ENCODE peak calls at places on chromosomes 6 and 20, in seven cellular contexts. T is gastrocnemius medialis, N is sigmoid colon, W is breast epithelium, R is tibial artery, E is heart right ventricle, G is mucosa of descending colon. L is an unnamed sample.

GRCh38 chr20:17661121-17661744 is 20.8 kb downstream of the RRBP1 start:
- DNase-seq in T (no peak), N (peak; percentile 55), W (no peak), R (peak; percentile 20), E (no peak), G (no peak), L (peak; percentile 50)

GRCh38 chr6:134594881-134595280 is 277.0 kb upstream of the SGK1 start:
- DNase-seq in T (no peak), N (no peak), W (no peak), R (no peak), E (no peak), G (no peak), L (no peak)

GRCh38 chr6:130362128-130362527 is 3.7 kb upstream of the TMEM200A start:
- DNase-seq in T (no peak), N (no peak), W (no peak), R (no peak), E (no peak), G (no peak), L (no peak)

GRCh38 chr6:150435360-150435759 is 66.5 kb downstream of the IYD start:
- DNase-seq in T (no peak), N (no peak), W (no peak), R (no peak), E (no peak), G (no peak), L (no peak)

GRCh38 chr20:37841991-37842390 is 60.9 kb upstream of the VSTM2L start:
- DNase-seq in T (no peak), N (no peak), W (no peak), R (no peak), E (no peak), G (no peak), L (no peak)

GRCh38 chr6:13811627-13812358 is 2.6 kb downstream of the MCUR1 start:
- DNase-seq in T (no peak), N (no peak), W (no peak), R (no peak), E (no peak), G (peak; percentile 39), L (no peak)

GRCh38 chr6:24845578-24845977 is 46.9 kb upstream of the ARMH2 start:
- DNase-seq in T (no peak), N (no peak), W (no peak), R (no peak), E (no peak), G (no peak), L (no peak)

GRCh38 chr6:85077098-85077497 is 312.7 kb upstream of the TBX18 start:
- DNase-seq in T (no peak), N (no peak), W (no peak), R (no peak), E (no peak), G (no peak), L (no peak)

GRCh38 chr6:28695671-28696537 is 170.2 kb downstream of the GPX5 start:
- DNase-seq in T (no peak), N (no peak), W (no peak), R (no peak), E (no peak), G (no peak), L (no peak)

GRCh38 chr6:13742961-13743735 is 31.5 kb upstream of the RANBP9 start:
- DNase-seq in T (no peak), N (no peak), W (no peak), R (no peak), E (no peak), G (no peak), L (no peak)

GRCh38 chr6:119541132-119541905 is 191.8 kb upstream of the MAN1A1 start:
- DNase-seq in T (no peak), N (no peak), W (no peak), R (no peak), E (no peak), G (no peak), L (no peak)

GRCh38 chr6:43096451-43097097 is 20.5 kb downstream of the PTK7 start:
- DNase-seq in T (no peak), N (no peak), W (peak; percentile 63), R (no peak), E (no peak), G (no peak), L (no peak)

GRCh38 chr6:2810092-2810671 is 31.5 kb downstream of the SERPINB1 start:
- DNase-seq in T (no peak), N (no peak), W (no peak), R (no peak), E (no peak), G (no peak), L (no peak)

GRCh38 chr6:144338951-144339681 is 54.0 kb downstream of the UTRN start:
- DNase-seq in T (no peak), N (no peak), W (no peak), R (no peak), E (no peak), G (no peak), L (no peak)

GRCh38 chr6:132007474-132008190 is 56.5 kb upstream of the CCN2 start:
- DNase-seq in T (no peak), N (no peak), W (no peak), R (no peak), E (no peak), G (no peak), L (no peak)

GRCh38 chr6:132000296-132000695 is 49.1 kb upstream of the CCN2 start:
- DNase-seq in T (no peak), N (no peak), W (no peak), R (no peak), E (no peak), G (no peak), L (no peak)

GRCh38 chr6:132003516-132004178 is 52.5 kb upstream of the CCN2 start:
- DNase-seq in T (no peak), N (no peak), W (no peak), R (no peak), E (no peak), G (no peak), L (no peak)

GRCh38 chr6:132005177-132005576 is 54.0 kb upstream of the CCN2 start:
- DNase-seq in T (no peak), N (no peak), W (no peak), R (no peak), E (no peak), G (no peak), L (no peak)

GRCh38 chr6:132004668-132005067 is 53.5 kb upstream of the CCN2 start:
- DNase-seq in T (no peak), N (no peak), W (no peak), R (no peak), E (no peak), G (no peak), L (no peak)
- H3K4me3 ChIP-seq in T (no peak overlapping the region), N (no peak overlapping the region), W (no peak overlapping the region), R (no peak overlapping the region), E (no peak overlapping the region), G (no peak overlapping the region), L (no peak overlapping the region)

GRCh38 chr20:9710685-9711084 is 128.2 kb downstream of the PAK5 start:
- DNase-seq in T (no peak), N (no peak), W (no peak), R (no peak), E (no peak), G (no peak), L (no peak)

GRCh38 chr20:9711872-9712271 is 127.0 kb downstream of the PAK5 start:
- DNase-seq in T (no peak), N (no peak), W (no peak), R (no peak), E (no peak), G (no peak), L (no peak)

DNA sequence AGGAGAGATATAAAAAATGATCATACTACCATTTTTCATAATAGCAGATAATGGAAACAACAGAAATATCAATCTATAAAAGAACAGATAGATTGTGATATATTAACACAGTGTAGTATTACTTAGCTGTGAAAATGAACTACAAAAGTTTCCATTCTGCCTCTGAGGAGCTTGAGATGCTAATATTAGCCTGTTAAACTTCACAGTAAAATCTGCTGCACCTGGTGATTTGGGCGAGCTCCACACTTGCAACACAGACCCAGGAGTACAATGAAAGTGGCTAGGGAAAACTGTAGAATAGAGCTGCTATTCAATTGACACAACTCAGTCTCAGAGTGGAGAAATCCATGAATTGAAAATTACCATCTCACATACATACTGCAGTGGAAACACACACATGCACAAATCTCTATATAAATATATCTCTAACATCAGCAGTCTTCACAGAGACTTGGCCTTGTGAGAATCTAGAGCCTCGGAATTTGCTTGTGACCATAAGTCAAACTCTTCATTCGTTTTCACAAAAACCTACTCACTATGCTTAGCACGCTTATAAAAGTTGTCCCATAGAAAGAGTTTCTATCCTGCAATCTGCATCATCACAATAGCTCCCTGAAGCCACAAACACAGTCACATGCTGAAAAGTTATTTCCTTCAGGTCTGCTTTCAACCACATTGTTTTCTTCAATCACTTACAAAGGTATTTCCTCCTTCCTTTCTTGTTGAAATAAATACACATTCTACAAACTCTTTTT is 133.0 kb downstream of the PAK5 start:
- DNase-seq in T (no peak), N (no peak), W (no peak), R (no peak), E (no peak), G (no peak), L (no peak)
- TF ChIP-seq CTCF in T (no peak), N (no peak), W (no peak), R (no peak), E (no peak), G (no peak), L (no peak)

DNA sequence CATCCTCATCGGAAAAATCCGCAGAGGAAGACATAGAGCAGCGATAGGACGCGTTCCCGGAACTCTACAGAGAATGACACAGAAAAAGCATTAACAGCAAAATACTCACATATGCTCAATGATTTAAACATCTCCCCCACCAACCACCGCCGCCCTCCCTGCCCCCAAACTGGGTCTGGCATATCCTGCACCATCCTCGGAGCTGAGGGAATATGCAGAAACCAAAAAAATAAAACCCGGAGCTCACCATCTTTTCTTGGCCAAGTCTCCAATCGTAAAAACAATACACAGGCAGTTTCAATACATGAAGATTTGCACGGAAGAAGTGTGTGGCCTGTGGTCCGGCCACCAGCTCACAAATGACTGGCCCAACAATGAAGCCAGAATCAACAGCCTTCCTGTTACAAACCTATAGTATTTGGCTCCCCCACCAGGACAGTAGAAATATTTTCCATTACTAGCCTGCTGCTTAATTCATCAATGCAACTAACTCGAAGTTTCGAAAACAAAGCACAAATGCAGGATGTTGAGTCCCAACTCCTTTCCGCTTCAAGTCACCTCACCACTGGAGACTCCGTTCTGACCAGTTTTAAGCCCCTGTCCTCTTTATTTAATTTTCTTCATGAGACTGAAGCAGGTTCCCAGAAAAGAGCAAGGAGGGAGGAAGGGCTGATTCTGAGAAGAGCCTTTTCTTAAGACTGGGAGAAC is 103.2 kb upstream of the BEND6 start:
- DNase-seq in T (peak; percentile 49), N (peak; percentile 77), W (no peak), R (peak; percentile 42), E (no peak), G (no peak), L (no peak)
- H3K4me3 ChIP-seq in T (peak overlapping the region; percentile 52), N (peak overlapping the region; percentile 40), W (peak overlapping the region; percentile 44), R (peak overlapping the region; percentile 72), E (peak overlapping the region; percentile 60), G (no peak overlapping the region), L (peak overlapping the region; percentile 79)

GRCh38 chr20:54020868-54021267 is 49.5 kb downstream of the BCAS1 start:
- DNase-seq in T (no peak), N (no peak), W (no peak), R (no peak), E (no peak), G (no peak), L (no peak)
- TF ChIP-seq CTCF in T (no peak), N (no peak), W (no peak), R (no peak), E (no peak), G (no peak), L (no peak)

GRCh38 chr6:27228963-27229477 is 18.5 kb upstream of the PRSS16 start:
- DNase-seq in T (no peak), N (no peak), W (no peak), R (no peak), E (no peak), G (no peak), L (no peak)
- H3K4me3 ChIP-seq in T (no peak overlapping the region), N (no peak overlapping the region), W (no peak overlapping the region), R (no peak overlapping the region), E (no peak overlapping the region), G (no peak overlapping the region), L (no peak overlapping the region)